ENCODE peak calls at places on chromosomes 7 and 10, in nine cellular contexts. One of them, this sample, is unnamed.

GRCh38 chr10:79628988-79629954 is 18.5 kb downstream of the SFTPA1 start:
- DNase-seq in mesothelial cell of epicardium: no peak
- DNase-seq in fibroblast of lung: no peak
- DNase-seq in nephron progenitor cell: no peak
- DNase-seq in uterus: no peak
- DNase-seq in naive thymus-derived CD8-positive, alpha-beta T cell: no peak
- DNase-seq in OCI-LY7: no peak
- DNase-seq in GM13977: no peak
- DNase-seq in mesenchymal stem cell: no peak
- DNase-seq in this sample: no peak

GRCh38 chr10:132526676-132527075 is 10.9 kb upstream of the INPP5A start:
- DNase-seq in mesothelial cell of epicardium: no peak
- DNase-seq in nephron progenitor cell: no peak
- DNase-seq in GM13977: no peak
- DNase-seq in fibroblast of lung: peak
- DNase-seq in OCI-LY7: no peak
- DNase-seq in naive thymus-derived CD8-positive, alpha-beta T cell: no peak
- DNase-seq in mesenchymal stem cell: peak
- DNase-seq in uterus: no peak
- DNase-seq in this sample: no peak

GRCh38 chr10:102935510-102935909 is 17.4 kb downstream of the CNNM2 start:
- DNase-seq in OCI-LY7: no peak
- DNase-seq in mesenchymal stem cell: no peak
- DNase-seq in fibroblast of lung: no peak
- DNase-seq in mesothelial cell of epicardium: no peak
- DNase-seq in uterus: no peak
- DNase-seq in naive thymus-derived CD8-positive, alpha-beta T cell: no peak
- DNase-seq in GM13977: no peak
- DNase-seq in nephron progenitor cell: no peak
- DNase-seq in this sample: no peak

GRCh38 chr7:155187061-155187785 is 110.5 kb upstream of the INSIG1 start:
- DNase-seq in OCI-LY7: no peak
- DNase-seq in fibroblast of lung: no peak
- DNase-seq in uterus: no peak
- DNase-seq in GM13977: no peak
- DNase-seq in naive thymus-derived CD8-positive, alpha-beta T cell: no peak
- DNase-seq in mesenchymal stem cell: no peak
- DNase-seq in mesothelial cell of epicardium: no peak
- DNase-seq in nephron progenitor cell: no peak
- DNase-seq in this sample: no peak

GRCh38 chr7:119594956-119595355 is 678.0 kb upstream of the KCND2 start:
- DNase-seq in nephron progenitor cell: no peak
- DNase-seq in naive thymus-derived CD8-positive, alpha-beta T cell: no peak
- DNase-seq in mesenchymal stem cell: no peak
- DNase-seq in OCI-LY7: no peak
- DNase-seq in uterus: no peak
- DNase-seq in fibroblast of lung: no peak
- DNase-seq in mesothelial cell of epicardium: no peak
- DNase-seq in GM13977: no peak
- DNase-seq in this sample: no peak

GRCh38 chr10:127971101-127971946 is 64.4 kb downstream of the PTPRE start:
- DNase-seq in OCI-LY7: no peak
- DNase-seq in mesenchymal stem cell: no peak
- DNase-seq in uterus: no peak
- DNase-seq in nephron progenitor cell: no peak
- DNase-seq in naive thymus-derived CD8-positive, alpha-beta T cell: no peak
- DNase-seq in GM13977: no peak
- DNase-seq in fibroblast of lung: no peak
- DNase-seq in mesothelial cell of epicardium: no peak
- DNase-seq in this sample: no peak

GRCh38 chr10:35306852-35307251 is 29.5 kb upstream of the CCNY start:
- DNase-seq in GM13977: no peak
- DNase-seq in mesenchymal stem cell: no peak
- DNase-seq in fibroblast of lung: no peak
- DNase-seq in uterus: no peak
- DNase-seq in nephron progenitor cell: no peak
- DNase-seq in naive thymus-derived CD8-positive, alpha-beta T cell: no peak
- DNase-seq in mesothelial cell of epicardium: no peak
- DNase-seq in OCI-LY7: no peak
- DNase-seq in this sample: no peak

GRCh38 chr10:30782543-30783461 is 153.2 kb upstream of the LYZL2 start:
- DNase-seq in OCI-LY7: no peak
- DNase-seq in fibroblast of lung: peak
- DNase-seq in uterus: no peak
- DNase-seq in mesothelial cell of epicardium: no peak
- DNase-seq in GM13977: peak
- DNase-seq in naive thymus-derived CD8-positive, alpha-beta T cell: no peak
- DNase-seq in mesenchymal stem cell: peak
- DNase-seq in nephron progenitor cell: no peak
- DNase-seq in this sample: no peak

GRCh38 chr7:53602817-53603418 is 567.5 kb downstream of the POM121L12 start:
- DNase-seq in OCI-LY7: no peak
- DNase-seq in mesenchymal stem cell: peak
- DNase-seq in fibroblast of lung: no peak
- DNase-seq in mesothelial cell of epicardium: no peak
- DNase-seq in nephron progenitor cell: no peak
- DNase-seq in GM13977: no peak
- DNase-seq in uterus: no peak
- DNase-seq in naive thymus-derived CD8-positive, alpha-beta T cell: no peak
- DNase-seq in this sample: no peak

GRCh38 chr7:138885383-138886147 is 87.6 kb upstream of the ATP6V0A4 start:
- DNase-seq in GM13977: no peak
- DNase-seq in fibroblast of lung: no peak
- DNase-seq in mesothelial cell of epicardium: no peak
- DNase-seq in naive thymus-derived CD8-positive, alpha-beta T cell: no peak
- DNase-seq in mesenchymal stem cell: no peak
- DNase-seq in nephron progenitor cell: no peak
- DNase-seq in uterus: no peak
- DNase-seq in OCI-LY7: no peak
- DNase-seq in this sample: no peak

GRCh38 chr10:73931767-73932624 is 21.1 kb downstream of the PLAU start:
- DNase-seq in mesothelial cell of epicardium: no peak
- DNase-seq in fibroblast of lung: no peak
- DNase-seq in GM13977: peak
- DNase-seq in nephron progenitor cell: no peak
- DNase-seq in mesenchymal stem cell: no peak
- DNase-seq in uterus: no peak
- DNase-seq in naive thymus-derived CD8-positive, alpha-beta T cell: no peak
- DNase-seq in OCI-LY7: peak
- DNase-seq in this sample: no peak

GRCh38 chr7:113392841-113393540 is 274.6 kb upstream of the SMIM30 start:
- DNase-seq in uterus: no peak
- DNase-seq in GM13977: no peak
- DNase-seq in nephron progenitor cell: no peak
- DNase-seq in OCI-LY7: no peak
- DNase-seq in mesothelial cell of epicardium: no peak
- DNase-seq in mesenchymal stem cell: no peak
- DNase-seq in naive thymus-derived CD8-positive, alpha-beta T cell: no peak
- DNase-seq in fibroblast of lung: no peak
- DNase-seq in this sample: no peak

GRCh38 chr7:31059551-31059950 is 7.4 kb downstream of the ADCYAP1R1 start:
- DNase-seq in GM13977: no peak
- DNase-seq in mesothelial cell of epicardium: no peak
- DNase-seq in fibroblast of lung: no peak
- DNase-seq in nephron progenitor cell: peak
- DNase-seq in OCI-LY7: no peak
- DNase-seq in uterus: no peak
- DNase-seq in naive thymus-derived CD8-positive, alpha-beta T cell: no peak
- DNase-seq in mesenchymal stem cell: no peak
- DNase-seq in this sample: no peak

GRCh38 chr10:29482591-29483421 is 152.0 kb downstream of the SVIL start:
- DNase-seq in naive thymus-derived CD8-positive, alpha-beta T cell: peak
- DNase-seq in GM13977: no peak
- DNase-seq in mesothelial cell of epicardium: no peak
- DNase-seq in OCI-LY7: peak
- DNase-seq in mesenchymal stem cell: peak
- DNase-seq in fibroblast of lung: peak
- DNase-seq in nephron progenitor cell: peak
- DNase-seq in uterus: no peak
- DNase-seq in this sample: no peak

GRCh38 chr7:43577485-43577951 is 5.4 kb upstream of the STK17A start:
- DNase-seq in GM13977: no peak
- DNase-seq in OCI-LY7: no peak
- DNase-seq in fibroblast of lung: peak
- DNase-seq in mesothelial cell of epicardium: no peak
- DNase-seq in nephron progenitor cell: no peak
- DNase-seq in uterus: no peak
- DNase-seq in mesenchymal stem cell: peak
- DNase-seq in naive thymus-derived CD8-positive, alpha-beta T cell: no peak
- DNase-seq in this sample: no peak

GRCh38 chr7:151045967-151046366 is 2.4 kb upstream of the ASIC3 start:
- DNase-seq in OCI-LY7: no peak
- DNase-seq in uterus: no peak
- DNase-seq in naive thymus-derived CD8-positive, alpha-beta T cell: no peak
- DNase-seq in nephron progenitor cell: no peak
- DNase-seq in GM13977: no peak
- DNase-seq in fibroblast of lung: no peak
- DNase-seq in mesenchymal stem cell: no peak
- DNase-seq in mesothelial cell of epicardium: no peak
- DNase-seq in this sample: no peak

GRCh38 chr7:4239991-4240812 is 441.9 kb upstream of the FOXK1 start:
- DNase-seq in fibroblast of lung: no peak
- DNase-seq in nephron progenitor cell: no peak
- DNase-seq in mesothelial cell of epicardium: no peak
- DNase-seq in uterus: no peak
- DNase-seq in naive thymus-derived CD8-positive, alpha-beta T cell: no peak
- DNase-seq in GM13977: no peak
- DNase-seq in OCI-LY7: no peak
- DNase-seq in mesenchymal stem cell: no peak
- DNase-seq in this sample: no peak

GRCh38 chr7:6164491-6164890 is 107.9 kb downstream of the CYTH3 start:
- DNase-seq in mesothelial cell of epicardium: no peak
- DNase-seq in uterus: no peak
- DNase-seq in mesenchymal stem cell: peak
- DNase-seq in GM13977: no peak
- DNase-seq in nephron progenitor cell: peak
- DNase-seq in fibroblast of lung: no peak
- DNase-seq in naive thymus-derived CD8-positive, alpha-beta T cell: no peak
- DNase-seq in OCI-LY7: no peak
- DNase-seq in this sample: no peak

GRCh38 chr10:79159785-79160184 is 91.0 kb downstream of the ZMIZ1 start:
- DNase-seq in naive thymus-derived CD8-positive, alpha-beta T cell: no peak
- DNase-seq in mesothelial cell of epicardium: no peak
- DNase-seq in uterus: peak
- DNase-seq in OCI-LY7: no peak
- DNase-seq in nephron progenitor cell: no peak
- DNase-seq in fibroblast of lung: peak
- DNase-seq in mesenchymal stem cell: peak
- DNase-seq in GM13977: no peak
- DNase-seq in this sample: no peak

GRCh38 chr7:105611856-105612775 is 30.8 kb upstream of the EFCAB10 start:
- DNase-seq in mesenchymal stem cell: peak
- DNase-seq in GM13977: no peak
- DNase-seq in OCI-LY7: no peak
- DNase-seq in uterus: no peak
- DNase-seq in mesothelial cell of epicardium: no peak
- DNase-seq in fibroblast of lung: peak
- DNase-seq in naive thymus-derived CD8-positive, alpha-beta T cell: no peak
- DNase-seq in nephron progenitor cell: no peak
- DNase-seq in this sample: no peak

GRCh38 chr10:19999440-19999839 is 183.2 kb downstream of the PLXDC2 start:
- DNase-seq in mesothelial cell of epicardium: no peak
- DNase-seq in fibroblast of lung: no peak
- DNase-seq in naive thymus-derived CD8-positive, alpha-beta T cell: no peak
- DNase-seq in mesenchymal stem cell: no peak
- DNase-seq in uterus: no peak
- DNase-seq in OCI-LY7: no peak
- DNase-seq in nephron progenitor cell: no peak
- DNase-seq in GM13977: no peak
- DNase-seq in this sample: no peak

GRCh38 chr7:158772916-158773315 is 56.4 kb downstream of the ESYT2 start:
- DNase-seq in mesothelial cell of epicardium: no peak
- DNase-seq in naive thymus-derived CD8-positive, alpha-beta T cell: no peak
- DNase-seq in mesenchymal stem cell: no peak
- DNase-seq in uterus: no peak
- DNase-seq in fibroblast of lung: no peak
- DNase-seq in OCI-LY7: no peak
- DNase-seq in GM13977: no peak
- DNase-seq in nephron progenitor cell: no peak
- DNase-seq in this sample: no peak

GRCh38 chr7:30510124-30511074 is 5.8 kb upstream of the GGCT start:
- DNase-seq in mesenchymal stem cell: peak
- DNase-seq in OCI-LY7: peak
- DNase-seq in uterus: no peak
- DNase-seq in naive thymus-derived CD8-positive, alpha-beta T cell: no peak
- DNase-seq in fibroblast of lung: peak
- DNase-seq in nephron progenitor cell: no peak
- DNase-seq in GM13977: peak
- DNase-seq in mesothelial cell of epicardium: no peak
- DNase-seq in this sample: peak

GRCh38 chr10:78576276-78576675 is 492.5 kb upstream of the ZMIZ1 start:
- DNase-seq in OCI-LY7: no peak
- DNase-seq in nephron progenitor cell: no peak
- DNase-seq in mesothelial cell of epicardium: no peak
- DNase-seq in mesenchymal stem cell: no peak
- DNase-seq in naive thymus-derived CD8-positive, alpha-beta T cell: no peak
- DNase-seq in fibroblast of lung: no peak
- DNase-seq in GM13977: no peak
- DNase-seq in uterus: peak
- DNase-seq in this sample: no peak

GRCh38 chr7:79182283-79182682 is 271.2 kb downstream of the MAGI2 start:
- DNase-seq in mesenchymal stem cell: no peak
- DNase-seq in mesothelial cell of epicardium: peak
- DNase-seq in GM13977: no peak
- DNase-seq in nephron progenitor cell: no peak
- DNase-seq in OCI-LY7: no peak
- DNase-seq in naive thymus-derived CD8-positive, alpha-beta T cell: no peak
- DNase-seq in fibroblast of lung: peak
- DNase-seq in uterus: no peak
- DNase-seq in this sample: no peak

GRCh38 chr7:73668103-73668937 is 689 bp downstream of the VPS37D start:
- DNase-seq in nephron progenitor cell: no peak
- DNase-seq in GM13977: peak
- DNase-seq in mesenchymal stem cell: no peak
- DNase-seq in fibroblast of lung: no peak
- DNase-seq in OCI-LY7: peak
- DNase-seq in naive thymus-derived CD8-positive, alpha-beta T cell: no peak
- DNase-seq in mesothelial cell of epicardium: no peak
- DNase-seq in uterus: no peak
- DNase-seq in this sample: no peak

GRCh38 chr10:105803206-105803605 is 1162.1 kb downstream of the SORCS3 start:
- DNase-seq in fibroblast of lung: no peak
- DNase-seq in mesothelial cell of epicardium: no peak
- DNase-seq in uterus: no peak
- DNase-seq in mesenchymal stem cell: no peak
- DNase-seq in OCI-LY7: no peak
- DNase-seq in nephron progenitor cell: no peak
- DNase-seq in naive thymus-derived CD8-positive, alpha-beta T cell: no peak
- DNase-seq in GM13977: no peak
- DNase-seq in this sample: no peak

GRCh38 chr10:49831352-49832040 is 69.4 kb upstream of the OGDHL start:
- DNase-seq in fibroblast of lung: no peak
- DNase-seq in OCI-LY7: no peak
- DNase-seq in mesothelial cell of epicardium: no peak
- DNase-seq in mesenchymal stem cell: peak
- DNase-seq in nephron progenitor cell: peak
- DNase-seq in GM13977: no peak
- DNase-seq in naive thymus-derived CD8-positive, alpha-beta T cell: no peak
- DNase-seq in uterus: peak
- DNase-seq in this sample: no peak

GRCh38 chr10:110824660-110825059 is 47.1 kb upstream of the PDCD4 start:
- DNase-seq in naive thymus-derived CD8-positive, alpha-beta T cell: no peak
- DNase-seq in mesenchymal stem cell: no peak
- DNase-seq in mesothelial cell of epicardium: no peak
- DNase-seq in OCI-LY7: no peak
- DNase-seq in nephron progenitor cell: no peak
- DNase-seq in GM13977: no peak
- DNase-seq in uterus: no peak
- DNase-seq in fibroblast of lung: no peak
- DNase-seq in this sample: no peak

GRCh38 chr7:105678811-105679495 is 97.7 kb upstream of the EFCAB10 start:
- DNase-seq in uterus: peak
- DNase-seq in OCI-LY7: no peak
- DNase-seq in nephron progenitor cell: no peak
- DNase-seq in mesenchymal stem cell: no peak
- DNase-seq in naive thymus-derived CD8-positive, alpha-beta T cell: no peak
- DNase-seq in fibroblast of lung: peak
- DNase-seq in GM13977: peak
- DNase-seq in mesothelial cell of epicardium: no peak
- DNase-seq in this sample: peak

GRCh38 chr10:110430369-110431273 is 67.1 kb upstream of the DUSP5 start:
- DNase-seq in mesothelial cell of epicardium: no peak
- DNase-seq in uterus: no peak
- DNase-seq in OCI-LY7: no peak
- DNase-seq in fibroblast of lung: peak
- DNase-seq in naive thymus-derived CD8-positive, alpha-beta T cell: no peak
- DNase-seq in GM13977: no peak
- DNase-seq in nephron progenitor cell: no peak
- DNase-seq in mesenchymal stem cell: no peak
- DNase-seq in this sample: no peak

This sample was measured in germinal center.